ENCODE peak calls at places on chromosomes 11 and 22, in six cellular contexts. E is HAP-1, C is aorta, L is GM23248, R is neural progenitor cell, S is spleen. X is an unnamed sample.

GRCh38 chr22:48941903-48942625 is 885.6 kb downstream of the BRD1 start:
- DNase-seq in L (no peak), E (no peak), R (no peak), C (peak; percentile 43), S (peak; percentile 23), X (no peak)

GRCh38 chr11:35907648-35908431 is 36.0 kb upstream of the LDLRAD3 start:
- DNase-seq in E (no peak), S (no peak), L (peak; percentile 17), R (no peak), C (no peak), X (peak; percentile 68)

GRCh38 chr11:12678092-12678491 is 3.9 kb downstream of the TEAD1 start:
- DNase-seq in R (no peak), C (no peak), E (no peak), L (no peak), S (no peak), X (no peak)

GRCh38 chr22:45007247-45007945 is 2.4 kb downstream of the PHF21B start:
- DNase-seq in S (no peak), R (peak; percentile 96), L (peak; percentile 43), C (no peak), E (peak; percentile 90), X (no peak)

GRCh38 chr11:40885257-40885947 is 574.0 kb downstream of the LRRC4C start:
- DNase-seq in E (no peak), R (no peak), L (no peak), C (no peak), S (no peak), X (no peak)

GRCh38 chr22:46528121-46528610 is 9.3 kb downstream of the CELSR1 start:
- DNase-seq in L (no peak), R (no peak), E (no peak), C (no peak), S (no peak), X (peak; percentile 82)

GRCh38 chr11:2317354-2318050 is 15.7 kb downstream of the TSPAN32 start:
- DNase-seq in S (peak; percentile 57), C (peak; percentile 50), L (no peak), R (no peak), E (peak; percentile 3), X (no peak)

GRCh38 chr11:85685131-85685819 is 720 bp downstream of the CCDC89 start:
- DNase-seq in L (peak; percentile 72), E (no peak), C (peak; percentile 68), R (no peak), S (peak; percentile 54), X (no peak)

GRCh38 chr11:28757725-28758515 is 649.7 kb downstream of the METTL15 start:
- DNase-seq in L (peak; percentile 63), S (no peak), C (no peak), R (no peak), E (no peak), X (peak; percentile 66)

GRCh38 chr11:114928260-114928870 is 250.0 kb downstream of the NXPE2 start:
- DNase-seq in L (no peak), E (no peak), C (no peak), S (no peak), R (no peak), X (no peak)

GRCh38 chr11:133913761-133914160 is 43.0 kb downstream of the IGSF9B start:
- DNase-seq in R (no peak), C (no peak), E (no peak), S (no peak), L (no peak), X (no peak)

GRCh38 chr11:40338739-40339138 is 1120.7 kb downstream of the LRRC4C start:
- DNase-seq in S (no peak), C (no peak), L (peak; percentile 38), R (no peak), E (no peak), X (peak; percentile 32)

GRCh38 chr11:29282088-29282487 is 734.7 kb downstream of the KCNA4 start:
- DNase-seq in L (peak; percentile 94), E (no peak), S (no peak), C (no peak), R (no peak), X (peak; percentile 80)

GRCh38 chr11:19725379-19726079 is 12.9 kb downstream of the NAV2 start:
- DNase-seq in E (no peak), S (no peak), R (no peak), C (peak; percentile 91), L (no peak), X (no peak)

GRCh38 chr11:16402654-16403447 is 46.5 kb upstream of the SOX6 start:
- DNase-seq in R (peak; percentile 58), S (no peak), E (peak; percentile 72), L (no peak), C (no peak), X (no peak)

GRCh38 chr22:42450862-42451261 is 18.7 kb upstream of the NFAM1 start:
- DNase-seq in E (no peak), L (no peak), R (no peak), C (no peak), S (no peak), X (no peak)

GRCh38 chr11:102144357-102145342 is 34.4 kb downstream of the YAP1 start:
- DNase-seq in E (peak; percentile 55), S (no peak), L (peak; percentile 70), C (no peak), R (peak; percentile 15), X (no peak)

GRCh38 chr11:103892603-103893002 is 143.8 kb upstream of the DDI1 start:
- DNase-seq in E (no peak), R (no peak), L (peak; percentile 80), C (no peak), S (no peak), X (peak; percentile 89)

GRCh38 chr22:23233746-23234408 is 53.6 kb downstream of the BCR start:
- DNase-seq in C (peak; percentile 87), L (peak; percentile 81), R (no peak), E (no peak), S (no peak), X (peak; percentile 89)
- H3K4me1 ChIP-seq in C (no peaks in the 10 kb centered on the region), L (peaks cover 25% of the 10 kb centered on the region), R (peaks cover 54% of the 10 kb centered on the region), E (no peaks in the 10 kb centered on the region), S (peaks cover 18% of the 10 kb centered on the region), X (peaks cover 45% of the 10 kb centered on the region)

DNA sequence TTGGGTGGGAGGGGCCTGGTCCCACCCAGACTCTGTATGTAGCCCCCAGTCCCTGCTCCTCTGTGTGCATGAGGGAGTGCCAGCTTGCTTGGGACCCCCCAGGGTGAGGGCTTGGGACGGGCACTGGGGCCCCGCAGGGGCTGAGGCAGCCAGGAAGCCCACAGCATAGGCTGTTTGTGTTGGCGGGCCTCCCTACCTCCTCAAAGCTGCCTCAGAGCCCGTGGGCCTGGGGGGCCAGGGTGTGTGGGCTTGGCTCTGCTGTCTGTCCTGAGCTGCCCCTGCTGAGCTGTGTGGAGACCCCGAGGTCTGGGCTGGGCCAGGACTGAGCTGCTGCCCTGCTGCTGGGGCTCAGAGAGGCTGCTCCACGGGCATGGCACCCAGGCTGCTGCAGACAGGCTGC is 3.2 kb downstream of the TSPAN4 start:
- DNase-seq in L (peak; percentile 43), E (no peak), C (no peak), R (no peak), S (no peak), X (peak; percentile 52)
- H3K4me3 ChIP-seq in L (peak overlapping the region; percentile 84), E (no peak overlapping the region), C (no peak overlapping the region), R (no peak overlapping the region), S (no peak overlapping the region), X (no peak overlapping the region)

GRCh38 chr22:30357650-30358215 is 926 bp downstream of the CCDC157 start:
- DNase-seq in E (no peak), S (no peak), L (no peak), R (peak; percentile 21), C (no peak), X (no peak)

GRCh38 chr22:30356392-30357230 is at the start of the genes CCDC157 and SF3A1:
- DNase-seq in R (peak; percentile 97), S (peak; percentile 98), L (peak; percentile 98), E (peak; percentile 94), C (peak; percentile 97), X (peak; percentile 96)

GRCh38 chr22:30351226-30351625 is 5.5 kb downstream of the SF3A1 start:
- DNase-seq in L (no peak), S (no peak), C (no peak), R (no peak), E (no peak), X (no peak)

GRCh38 chr22:30348837-30349236 is 7.9 kb downstream of the SF3A1 start:
- DNase-seq in C (no peak), E (no peak), R (no peak), L (peak; percentile 38), S (no peak), X (no peak)

GRCh38 chr22:30354644-30355043 is 2.0 kb downstream of the SF3A1 start:
- DNase-seq in E (no peak), C (no peak), R (no peak), L (peak; percentile 20), S (no peak), X (no peak)
- H3K4me1 ChIP-seq in E (peaks cover 6% of the 10 kb centered on the region), C (no peaks in the 10 kb centered on the region), R (peaks cover 8% of the 10 kb centered on the region), L (peaks cover 17% of the 10 kb centered on the region), S (peaks cover 52% of the 10 kb centered on the region), X (peaks cover 10% of the 10 kb centered on the region)

GRCh38 chr11:69639843-69640242 is 1.1 kb upstream of the CCND1 start:
- DNase-seq in L (no peak), E (no peak), S (no peak), C (no peak), R (no peak), X (no peak)
- H3K4me3 ChIP-seq in L (peak overlapping the region; percentile 85), E (no peak overlapping the region), S (peak overlapping the region; percentile 68), C (no peak overlapping the region), R (peak overlapping the region; percentile 94), X (peak overlapping the region; percentile 95)

GRCh38 chr11:32635819-32636218 is 52.2 kb downstream of the EIF3M start:
- DNase-seq in E (no peak), S (no peak), R (no peak), C (no peak), L (no peak), X (no peak)

DNA sequence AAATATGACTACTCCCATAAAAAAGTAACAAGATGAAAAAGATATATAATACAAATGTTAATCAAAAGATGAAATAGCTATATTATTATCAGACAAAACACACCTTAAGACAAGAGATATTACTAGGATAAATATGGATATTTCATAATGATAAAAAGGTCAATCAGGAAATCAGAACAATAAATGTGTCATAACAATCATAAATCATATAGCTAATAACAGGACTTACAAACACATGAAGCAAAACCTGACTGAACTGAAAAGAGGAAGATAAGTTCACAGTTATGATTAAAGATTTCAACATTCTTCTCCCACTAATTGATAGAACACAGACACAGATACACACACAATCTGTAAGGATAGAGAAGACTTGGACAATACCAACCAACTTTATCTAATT is 47.2 kb downstream of the EIF3M start:
- DNase-seq in S (no peak), E (no peak), L (no peak), R (no peak), C (no peak), X (no peak)
- H3K4me1 ChIP-seq in S (no peaks in the 10 kb centered on the region), E (no peaks in the 10 kb centered on the region), L (no peaks in the 10 kb centered on the region), R (no peaks in the 10 kb centered on the region), C (no peaks in the 10 kb centered on the region), X (no peaks in the 10 kb centered on the region)

X was measured in SJSA1.